ENCODE peak calls at places on chromosomes 12 and 14, in eight cellular contexts. S, A, B, G, P, W, Q and N are unnamed samples.

GRCh38 chr14:100158566-100159106 is 809 bp downstream of the DEGS2 start:
- DNase-seq in S (no peak), A (no peak), B (no peak), G (no peak), P (no peak), W (no peak), Q (no peak), N (no peak)

GRCh38 chr12:12582895-12583303 is 20.2 kb upstream of the DUSP16 start:
- DNase-seq in S (peak; percentile 64), A (no peak), B (peak; percentile 33), G (no peak), P (peak; percentile 56), W (no peak), Q (no peak), N (no peak)

GRCh38 chr12:93670104-93670503 is 7.1 kb upstream of the CRADD start:
- DNase-seq in S (no peak), A (no peak), B (no peak), G (no peak), P (no peak), W (no peak), Q (no peak), N (no peak)

GRCh38 chr12:62732861-62733427 is 202.0 kb downstream of the PPM1H start:
- DNase-seq in S (no peak), A (no peak), B (peak; percentile 64), G (no peak), P (no peak), W (no peak), Q (no peak), N (no peak)

GRCh38 chr14:71555654-71556559 is 376.3 kb upstream of the RGS6 start:
- DNase-seq in S (peak; percentile 66), A (no peak), B (no peak), G (peak; percentile 5), P (peak; percentile 46), W (no peak), Q (no peak), N (no peak)

GRCh38 chr14:94116701-94117100 is 6.2 kb downstream of the IFI27 start:
- DNase-seq in S (no peak), A (no peak), B (no peak), G (no peak), P (no peak), W (no peak), Q (no peak), N (no peak)

GRCh38 chr12:40105515-40106201 is at the start of gene SLC2A13:
- DNase-seq in S (peak; percentile 70), A (peak; percentile 56), B (peak; percentile 27), G (peak; percentile 73), P (peak; percentile 50), W (peak; percentile 81), Q (peak; percentile 63), N (peak; percentile 87)

GRCh38 chr14:61567838-61568571 is 127.3 kb upstream of the HIF1A start:
- DNase-seq in S (no peak), A (no peak), B (no peak), G (no peak), P (no peak), W (no peak), Q (no peak), N (no peak)

GRCh38 chr12:62761658-62762057 is 173.3 kb downstream of the PPM1H start:
- DNase-seq in S (no peak), A (no peak), B (no peak), G (no peak), P (no peak), W (no peak), Q (no peak), N (no peak)

GRCh38 chr14:103854822-103855733 is 7.7 kb upstream of the PPP1R13B start:
- DNase-seq in S (no peak), A (no peak), B (no peak), G (no peak), P (no peak), W (no peak), Q (no peak), N (no peak)

GRCh38 chr12:58066296-58066695 is 124.9 kb downstream of the ATP23 start:
- DNase-seq in S (no peak), A (no peak), B (peak; percentile 21), G (no peak), P (no peak), W (no peak), Q (no peak), N (no peak)

GRCh38 chr12:95944108-95944704 is 1.1 kb downstream of the AMDHD1 start:
- DNase-seq in S (no peak), A (no peak), B (no peak), G (no peak), P (no peak), W (no peak), Q (no peak), N (no peak)

GRCh38 chr12:16515666-16516065 is 90.3 kb downstream of the LMO3 start:
- DNase-seq in S (no peak), A (no peak), B (peak; percentile 11), G (no peak), P (no peak), W (no peak), Q (no peak), N (no peak)

GRCh38 chr12:105064564-105065222 is 19.6 kb downstream of the ALDH1L2 start:
- DNase-seq in S (no peak), A (no peak), B (no peak), G (no peak), P (no peak), W (no peak), Q (no peak), N (no peak)

GRCh38 chr12:113249546-113249945 is 28.3 kb downstream of the TPCN1 start:
- DNase-seq in S (no peak), A (no peak), B (no peak), G (no peak), P (no peak), W (no peak), Q (no peak), N (no peak)

GRCh38 chr12:96177013-96177412 is 17.2 kb upstream of the ELK3 start:
- DNase-seq in S (peak; percentile 66), A (no peak), B (no peak), G (no peak), P (peak; percentile 73), W (no peak), Q (no peak), N (no peak)

GRCh38 chr12:130988261-130989175 is 34.8 kb downstream of the ADGRD1 start:
- DNase-seq in S (no peak), A (no peak), B (no peak), G (no peak), P (no peak), W (no peak), Q (no peak), N (no peak)

GRCh38 chr14:99701260-99701659 is 17.2 kb downstream of the CYP46A1 start:
- DNase-seq in S (no peak), A (no peak), B (no peak), G (no peak), P (no peak), W (no peak), Q (no peak), N (no peak)